ENCODE peak calls at places on chromosome 10, in five cellular contexts. P is CD4-positive, alpha-beta T cell; S is AG10803; M is astrocyte of the spinal cord; J is CD8-positive, alpha-beta T cell. Q is an unnamed sample.

GRCh38 chr10:61894150-61894549 is 7.3 kb upstream of the ARID5B start:
- DNase-seq in S (no peak), M (no peak), J (no peak), P (no peak), Q (no peak)

GRCh38 chr10:30990971-30991646 is 40.6 kb downstream of the ZNF438 start:
- DNase-seq in S (no peak), J (no peak), P (no peak), M (no peak), Q (no peak)

GRCh38 chr10:53356616-53357349 is 584.2 kb upstream of the MBL2 start:
- DNase-seq in S (no peak), P (no peak), J (no peak), M (peak), Q (no peak)

GRCh38 chr10:88989824-88990527 is 622 bp upstream of the FAS start:
- DNase-seq in J (no peak), M (peak), P (no peak), S (peak), Q (no peak)

GRCh38 chr10:112446055-112446854 is 459 bp downstream of the ZDHHC6 start:
- DNase-seq in J (peak), M (no peak), S (peak), P (no peak), Q (no peak)

GRCh38 chr10:120574986-120575385 is 118.0 kb downstream of the PLPP4 start:
- DNase-seq in J (no peak), P (no peak), M (no peak), S (no peak), Q (no peak)

GRCh38 chr10:80462986-80463741 is 9.1 kb downstream of the TSPAN14 start:
- DNase-seq in P (no peak), M (peak), J (no peak), S (peak), Q (no peak)

GRCh38 chr10:3281911-3282310 is 109.3 kb upstream of the PITRM1 start:
- DNase-seq in J (no peak), S (no peak), M (no peak), P (no peak), Q (no peak)

GRCh38 chr10:28875535-28876208 is 198.4 kb downstream of the BAMBI start:
- DNase-seq in J (no peak), P (no peak), M (peak), S (no peak), Q (no peak)

GRCh38 chr10:100718197-100718742 is 27.1 kb upstream of the PAX2 start:
- DNase-seq in S (no peak), P (no peak), J (no peak), M (no peak), Q (no peak)

GRCh38 chr10:12981570-12981969 is 19.9 kb downstream of the CCDC3 start:
- DNase-seq in J (no peak), M (peak), S (no peak), P (no peak), Q (no peak)

GRCh38 chr10:7161484-7162283 is 249.2 kb downstream of the SFMBT2 start:
- DNase-seq in S (peak), M (no peak), P (no peak), J (no peak), Q (no peak)

GRCh38 chr10:86440874-86441838 is 74.6 kb upstream of the GRID1 start:
- DNase-seq in P (no peak), J (no peak), S (peak), M (peak), Q (no peak)

GRCh38 chr10:99433378-99434020 is 3.1 kb upstream of the GOT1 start:
- DNase-seq in J (no peak), P (no peak), M (no peak), S (no peak), Q (no peak)
- TF ChIP-seq CTCF in J (no peak), P (no peak), M (peak), S (no peak), Q (no peak)

GRCh38 chr10:68981074-68981473 is 7.5 kb upstream of the KIFBP start:
- DNase-seq in S (no peak), P (no peak), M (no peak), J (no peak), Q (no peak)
- TF ChIP-seq CTCF in S (peak), P (no peak), M (peak), J (no peak), Q (peak)

GRCh38 chr10:95359466-95359865 is 68.7 kb upstream of the PDLIM1 start:
- DNase-seq in M (no peak), J (no peak), P (no peak), S (no peak), Q (no peak)
- TF ChIP-seq CTCF in M (no peak), J (no peak), P (no peak), S (no peak), Q (no peak)

GRCh38 chr10:124248646-124249045 is 155.2 kb upstream of the CHST15 start:
- DNase-seq in S (no peak), J (no peak), P (no peak), M (no peak), Q (no peak)

GRCh38 chr10:124249196-124249595 is 155.8 kb upstream of the CHST15 start:
- DNase-seq in S (no peak), M (no peak), J (no peak), P (no peak), Q (no peak)

GRCh38 chr10:124251317-124251716 is 157.9 kb upstream of the CHST15 start:
- DNase-seq in J (no peak), M (no peak), S (no peak), P (no peak), Q (no peak)

GRCh38 chr10:124250506-124250905 is 157.1 kb upstream of the CHST15 start:
- DNase-seq in J (no peak), S (no peak), M (no peak), P (no peak), Q (no peak)

GRCh38 chr10:124249812-124250432 is 156.5 kb upstream of the CHST15 start:
- DNase-seq in P (no peak), J (no peak), M (no peak), S (no peak), Q (no peak)
- TF ChIP-seq CTCF in P (no peak), J (no peak), M (peak), S (no peak), Q (peak)

DNA sequence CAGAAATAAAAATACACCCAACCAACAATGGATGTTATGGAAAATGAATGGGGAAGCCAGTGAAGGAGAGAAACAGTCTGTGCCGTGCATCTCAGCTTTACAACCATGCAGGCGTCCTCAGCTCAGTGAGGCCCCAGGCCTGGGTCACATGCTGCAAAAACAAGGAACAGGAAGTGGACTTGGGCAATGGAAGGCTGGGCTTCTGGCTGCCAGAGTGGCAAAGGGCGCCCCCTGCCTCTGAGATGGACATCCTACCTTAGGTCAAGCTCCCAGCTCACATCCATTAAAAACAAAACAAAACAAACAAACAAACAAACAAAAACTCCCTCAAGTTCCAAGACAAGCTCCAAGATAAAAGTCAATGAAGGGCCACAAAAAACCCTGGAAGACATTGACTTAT is 54.7 kb upstream of the AFAP1L2 start:
- DNase-seq in M (peak), P (no peak), J (no peak), S (peak), Q (no peak)
- TF ChIP-seq CTCF in M (peak), P (peak), J (no peak), S (peak), Q (no peak)

Q was measured in mesothelial cell of epicardium.